ENCODE peak calls at places on chromosomes 3 and 15, in seven cellular contexts. C is colonic mucosa, F is astrocyte, P is tibial artery, T is ascending aorta, O is mucosa of descending colon, R is RWPE2. U is an unnamed sample.
A peak's percentile ranks its signal among the peaks of the same experiment; 100 is the strongest.

GRCh38 chr3:82085356-82085755 is 323.9 kb upstream of the GBE1 start:
- DNase-seq in C (no peak), F (peak; percentile 49), P (no peak), T (no peak), O (no peak), R (no peak), U (no peak)

GRCh38 chr15:100713163-100713867 is 110.9 kb downstream of the ASB7 start:
- DNase-seq in C (no peak), F (peak; percentile 89), P (peak; percentile 18), T (no peak), O (no peak), R (peak; percentile 100), U (peak; percentile 61)

GRCh38 chr15:66862111-66862815 is 160.2 kb downstream of the SMAD6 start:
- DNase-seq in C (peak; percentile 14), F (no peak), P (no peak), T (no peak), O (no peak), R (peak; percentile 31), U (peak; percentile 7)

GRCh38 chr15:34809186-34809585 is 13.8 kb upstream of the ACTC1 start:
- DNase-seq in C (no peak), F (no peak), P (no peak), T (no peak), O (no peak), R (no peak), U (no peak)

GRCh38 chr15:38085104-38085503 is 150.7 kb downstream of the TMCO5A start:
- DNase-seq in C (no peak), F (no peak), P (no peak), T (no peak), O (no peak), R (no peak), U (no peak)

GRCh38 chr3:175270199-175270837 is 411.2 kb downstream of the NAALADL2 start:
- DNase-seq in C (no peak), F (peak; percentile 89), P (no peak), T (no peak), O (no peak), R (no peak), U (no peak)

GRCh38 chr3:153232737-153233330 is 70.8 kb downstream of the RAP2B start:
- DNase-seq in C (no peak), F (peak; percentile 78), P (no peak), T (no peak), O (no peak), R (no peak), U (no peak)

GRCh38 chr3:58576716-58577115 is 475 bp downstream of the FAM107A start:
- DNase-seq in C (no peak), F (no peak), P (no peak), T (no peak), O (no peak), R (no peak), U (no peak)

GRCh38 chr3:8629151-8630021 is 15.2 kb downstream of the SSUH2 start:
- DNase-seq in C (peak; percentile 82), F (peak; percentile 93), P (peak; percentile 74), T (peak; percentile 38), O (peak; percentile 86), R (peak; percentile 95), U (peak; percentile 86)

GRCh38 chr3:139358857-139359562 is 15.2 kb downstream of the MRPS22 start:
- DNase-seq in C (no peak), F (no peak), P (no peak), T (no peak), O (no peak), R (no peak), U (no peak)

GRCh38 chr3:122299872-122300460 is 25.1 kb upstream of the CSTA start:
- DNase-seq in C (peak; percentile 40), F (no peak), P (no peak), T (no peak), O (no peak), R (no peak), U (no peak)

GRCh38 chr15:90617171-90617570 is 87.4 kb downstream of the CRTC3 start:
- DNase-seq in C (no peak), F (no peak), P (no peak), T (no peak), O (no peak), R (no peak), U (no peak)

GRCh38 chr3:124281453-124282316 is 289.8 kb upstream of the ROPN1 start:
- DNase-seq in C (peak; percentile 40), F (peak; percentile 36), P (no peak), T (no peak), O (no peak), R (no peak), U (no peak)

DNA sequence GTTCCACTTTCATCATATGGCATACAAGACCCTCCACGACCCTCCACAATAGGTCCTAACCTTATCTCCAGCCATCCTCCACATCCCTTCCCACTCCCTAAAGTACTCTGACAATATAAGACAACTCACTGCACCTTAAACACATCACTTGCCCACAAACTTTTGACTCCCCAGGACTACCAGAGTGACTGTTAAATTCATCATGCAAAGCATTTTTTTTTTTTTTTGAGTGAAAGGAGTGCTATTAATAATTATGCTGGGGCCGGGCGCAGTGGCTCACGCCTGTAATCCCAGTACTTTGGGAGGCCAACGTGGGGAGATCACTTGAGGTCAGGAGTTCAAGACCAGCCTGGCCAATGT is 55.8 kb downstream of the OSBPL10 start:
- DNase-seq in C (no peak), F (no peak), P (no peak), T (no peak), O (no peak), R (no peak), U (no peak)
- H3K4me1 ChIP-seq in C (no peaks in the 10 kb centered on the region), F (no peaks in the 10 kb centered on the region), P (peaks cover 5% of the 10 kb centered on the region), T (no peaks in the 10 kb centered on the region), O (peaks cover 10% of the 10 kb centered on the region), R (peaks cover 15% of the 10 kb centered on the region), U (no peaks in the 10 kb centered on the region)

GRCh38 chr3:108493862-108494261 is 16.5 kb downstream of the MYH15 start:
- DNase-seq in C (peak; percentile 32), F (no peak), P (no peak), T (no peak), O (no peak), R (no peak), U (peak; percentile 2)
- TF ChIP-seq CTCF in C (no peak), F (no peak), P (no peak), T (peak; percentile 25), O (no peak), R (peak; percentile 59), U (no peak)

GRCh38 chr3:69364354-69364753 is 21.5 kb downstream of the FRMD4B start:
- DNase-seq in C (no peak), F (no peak), P (no peak), T (no peak), O (no peak), R (peak; percentile 66), U (no peak)
- H3K4me1 ChIP-seq in C (no peaks in the 10 kb centered on the region), F (no peaks in the 10 kb centered on the region), P (peaks cover 2% of the 10 kb centered on the region), T (peaks cover 8% of the 10 kb centered on the region), O (no peaks in the 10 kb centered on the region), R (peaks cover 22% of the 10 kb centered on the region), U (peaks cover 12% of the 10 kb centered on the region)

GRCh38 chr15:29451201-29451781 is 181.7 kb upstream of the NSMCE3 start:
- DNase-seq in C (no peak), F (no peak), P (no peak), T (no peak), O (no peak), R (peak; percentile 71), U (no peak)
- TF ChIP-seq CTCF in C (no peak), F (no peak), P (no peak), T (no peak), O (no peak), R (peak; percentile 30), U (no peak)

DNA sequence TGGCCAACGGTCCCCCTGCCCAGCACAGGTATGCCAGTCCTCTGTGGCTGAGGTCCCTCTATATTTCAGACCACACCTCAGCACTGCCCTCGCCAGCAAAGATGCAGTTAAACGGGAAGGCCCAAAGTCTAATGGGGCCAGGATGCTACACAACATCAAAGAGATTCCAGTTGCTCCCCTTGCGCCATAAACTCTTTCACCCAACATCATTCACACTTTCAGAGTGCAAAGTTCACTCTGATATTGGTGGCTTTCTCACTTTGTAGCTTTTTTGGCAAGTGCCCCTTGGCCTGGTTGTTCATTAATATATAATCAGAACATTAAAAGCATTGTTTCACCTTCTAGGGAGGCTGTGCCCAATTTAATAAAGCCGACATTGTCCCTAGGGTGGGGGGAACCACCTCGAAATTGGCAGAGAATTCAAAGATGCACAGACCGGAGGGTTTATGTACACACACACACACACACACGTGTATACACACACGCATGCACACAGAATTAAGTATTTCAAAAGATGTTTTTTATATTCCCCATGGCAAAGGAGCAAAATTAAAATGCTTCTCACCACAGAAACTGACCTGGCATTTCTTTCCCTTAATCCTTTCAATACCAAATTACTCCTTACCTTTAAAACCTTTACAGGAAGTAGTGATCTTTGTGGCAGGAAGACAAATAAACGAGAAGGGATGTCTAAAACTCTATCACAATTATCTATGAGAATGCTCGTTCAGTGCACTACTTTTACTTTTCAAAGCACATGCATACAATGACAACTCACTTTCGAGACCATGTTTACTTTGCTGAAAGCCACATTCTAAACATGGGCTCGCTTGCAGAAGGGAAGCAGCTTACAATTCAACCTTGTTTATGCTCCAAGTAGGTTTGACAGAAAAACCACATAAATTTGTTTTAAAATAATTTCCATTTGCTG is 19.5 kb downstream of the LRIG1 start:
- DNase-seq in C (peak; percentile 58), F (no peak), P (no peak), T (no peak), O (no peak), R (no peak), U (no peak)
- H3K4me1 ChIP-seq in C (peaks cover 56% of the 10 kb centered on the region), F (peaks cover 61% of the 10 kb centered on the region), P (peaks cover 80% of the 10 kb centered on the region), T (peaks cover 17% of the 10 kb centered on the region), O (peaks cover 77% of the 10 kb centered on the region), R (no peaks in the 10 kb centered on the region), U (peaks cover 89% of the 10 kb centered on the region)

GRCh38 chr3:32219537-32219936 is 18.9 kb upstream of the CMTM8 start:
- DNase-seq in C (no peak), F (no peak), P (no peak), T (no peak), O (no peak), R (no peak), U (no peak)
- TF ChIP-seq CTCF in C (no peak), F (no peak), P (no peak), T (no peak), O (no peak), R (no peak), U (no peak)

GRCh38 chr3:52845691-52846426 is 11.0 kb upstream of the MUSTN1 start:
- DNase-seq in C (no peak), F (no peak), P (peak; percentile 25), T (no peak), O (no peak), R (no peak), U (no peak)
- H3K4me1 ChIP-seq in C (no peaks in the 10 kb centered on the region), F (peaks cover 7% of the 10 kb centered on the region), P (peaks cover 54% of the 10 kb centered on the region), T (peaks cover 11% of the 10 kb centered on the region), O (no peaks in the 10 kb centered on the region), R (no peaks in the 10 kb centered on the region), U (peaks cover 29% of the 10 kb centered on the region)

DNA sequence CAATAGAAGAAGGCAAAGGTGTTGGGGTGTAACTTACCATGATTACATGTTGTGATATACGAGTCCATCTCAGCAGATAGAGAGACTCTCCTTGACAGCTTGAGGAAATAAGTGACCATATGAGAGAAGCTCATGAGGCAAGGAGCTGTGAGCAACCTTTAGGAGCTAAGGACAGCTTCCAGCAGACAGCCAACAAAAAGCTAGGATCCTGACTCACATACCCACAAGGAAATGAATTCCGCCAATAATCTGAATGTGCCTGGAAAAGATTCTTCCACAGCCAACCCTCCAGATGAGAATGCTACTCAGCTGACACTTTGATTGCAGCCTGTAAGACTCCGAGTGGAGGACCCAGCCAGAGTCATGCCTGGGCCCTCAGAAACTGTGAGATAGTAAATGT is 339.6 kb upstream of the TPRG1 start:
- DNase-seq in C (no peak), F (no peak), P (no peak), T (no peak), O (no peak), R (no peak), U (no peak)
- TF ChIP-seq CTCF in C (no peak), F (no peak), P (no peak), T (no peak), O (no peak), R (no peak), U (no peak)